ENCODE peak calls at places on chromosomes 16 and 17, in ten cellular contexts. B is ascending aorta, N is cardiac muscle cell, Q is uterus, V is PC-3, H is tibial artery, Z is mammary epithelial cell, L is OCI-LY7, X is heart right ventricle, P is GM23248. W is an unnamed sample.

GRCh38 chr17:49513044-49513395 is 17.9 kb downstream of the NGFR start:
- DNase-seq in X (no peak), Q (no peak), L (no peak), P (no peak), H (no peak), N (no peak), V (no peak), Z (no peak), B (no peak), W (no peak)

GRCh38 chr16:4677390-4677789 is 16.0 kb upstream of the NUDT16L1 start:
- DNase-seq in H (no peak), V (no peak), P (no peak), X (peak; percentile 81), L (no peak), Z (no peak), Q (no peak), N (no peak), B (no peak), W (no peak)

GRCh38 chr17:74512624-74513084 is 18.6 kb downstream of the CD300LB start:
- DNase-seq in Z (peak; percentile 18), Q (no peak), B (no peak), L (no peak), X (no peak), P (peak; percentile 94), V (peak; percentile 89), N (peak; percentile 27), H (no peak), W (no peak)

GRCh38 chr16:14289692-14290340 is 218.7 kb downstream of the MRTFB start:
- DNase-seq in L (peak; percentile 78), Z (no peak), P (peak; percentile 25), X (no peak), N (peak; percentile 35), B (no peak), V (peak; percentile 34), H (no peak), Q (no peak), W (no peak)

GRCh38 chr17:18921485-18921884 is 30.5 kb upstream of the SLC5A10 start:
- DNase-seq in H (no peak), N (no peak), Q (no peak), L (no peak), V (no peak), Z (no peak), X (no peak), P (no peak), B (no peak), W (no peak)

GRCh38 chr17:32993977-32994376 is 2.3 kb downstream of the SPACA3 start:
- DNase-seq in B (no peak), Q (no peak), N (no peak), Z (peak; percentile 31), X (no peak), P (no peak), L (no peak), H (no peak), V (no peak), W (no peak)

GRCh38 chr16:47073223-47074155 is 70.3 kb downstream of the NETO2 start:
- DNase-seq in X (no peak), V (no peak), P (no peak), L (no peak), Q (no peak), Z (no peak), H (no peak), B (no peak), N (no peak), W (no peak)

GRCh38 chr17:9541718-9542117 is 33.9 kb downstream of the STX8 start:
- DNase-seq in Q (no peak), H (no peak), N (no peak), Z (no peak), L (no peak), B (no peak), V (no peak), P (no peak), X (no peak), W (no peak)

GRCh38 chr17:74852237-74853047 is 7.2 kb downstream of the GRIN2C start:
- DNase-seq in H (no peak), P (peak; percentile 45), Q (no peak), L (peak; percentile 79), Z (peak; percentile 51), N (peak; percentile 35), V (no peak), B (no peak), X (no peak), W (peak; percentile 53)

GRCh38 chr17:55402374-55402773 is 19.3 kb downstream of the MMD start:
- DNase-seq in V (peak; percentile 88), H (no peak), B (no peak), L (no peak), P (peak; percentile 7), N (peak; percentile 25), Q (no peak), Z (peak; percentile 35), X (no peak), W (no peak)

GRCh38 chr17:74513987-74514631 is 17.2 kb downstream of the CD300LB start:
- DNase-seq in N (peak; percentile 52), H (no peak), Z (peak; percentile 54), L (peak; percentile 87), V (peak; percentile 46), B (no peak), Q (no peak), P (peak; percentile 80), X (no peak), W (peak; percentile 13)

GRCh38 chr16:67659675-67660563 is at the start of gene ACD:
- DNase-seq in B (peak; percentile 95), H (peak; percentile 89), Z (peak; percentile 93), X (peak; percentile 88), V (peak; percentile 92), L (peak; percentile 95), P (peak; percentile 97), Q (peak; percentile 88), N (peak; percentile 91), W (peak; percentile 91)

GRCh38 chr17:64683791-64684190 is 21.7 kb upstream of the SMURF2 start:
- DNase-seq in Z (no peak), Q (no peak), L (no peak), H (no peak), B (no peak), V (peak; percentile 59), P (peak; percentile 46), X (no peak), N (no peak), W (no peak)

GRCh38 chr17:70961341-70961740 is 792.0 kb downstream of the KCNJ2 start:
- DNase-seq in L (no peak), H (no peak), X (no peak), N (peak; percentile 6), P (peak; percentile 5), V (no peak), Z (no peak), B (no peak), Q (no peak), W (no peak)

GRCh38 chr17:70956731-70957130 is 787.4 kb downstream of the KCNJ2 start:
- DNase-seq in N (peak; percentile 21), L (no peak), V (no peak), P (no peak), B (no peak), X (no peak), Z (no peak), Q (no peak), H (no peak), W (no peak)

DNA sequence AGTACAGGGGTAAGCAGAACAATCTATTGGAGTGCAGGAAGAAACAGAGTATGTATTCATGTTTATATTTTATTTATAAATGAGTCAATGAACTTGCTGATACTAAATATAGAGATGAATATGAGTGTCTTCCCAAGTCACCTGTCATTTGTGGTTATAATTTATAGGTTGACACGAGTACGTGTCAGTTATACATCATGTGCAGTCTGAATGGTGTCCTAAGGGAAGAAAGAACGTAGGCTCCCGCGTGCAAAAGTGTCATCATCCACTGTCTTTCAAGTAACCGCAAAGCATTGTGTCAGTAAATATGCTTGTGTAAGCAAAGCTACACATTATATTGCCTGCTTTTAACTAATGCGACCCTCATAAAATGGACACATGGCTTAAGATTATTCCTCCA is 786.1 kb downstream of the KCNJ2 start:
- DNase-seq in H (no peak), X (no peak), V (no peak), N (no peak), P (no peak), L (no peak), Z (no peak), Q (no peak), B (no peak), W (no peak)
- H3K9me3 ChIP-seq in H (no peaks in the 10 kb centered on the region), X (peaks cover 14% of the 10 kb centered on the region), V (no peaks in the 10 kb centered on the region), N (no peaks in the 10 kb centered on the region), P (no peaks in the 10 kb centered on the region), L (no peaks in the 10 kb centered on the region), Z (no peaks in the 10 kb centered on the region), Q (no peaks in the 10 kb centered on the region), B (no peaks in the 10 kb centered on the region), W (no peaks in the 10 kb centered on the region)

DNA sequence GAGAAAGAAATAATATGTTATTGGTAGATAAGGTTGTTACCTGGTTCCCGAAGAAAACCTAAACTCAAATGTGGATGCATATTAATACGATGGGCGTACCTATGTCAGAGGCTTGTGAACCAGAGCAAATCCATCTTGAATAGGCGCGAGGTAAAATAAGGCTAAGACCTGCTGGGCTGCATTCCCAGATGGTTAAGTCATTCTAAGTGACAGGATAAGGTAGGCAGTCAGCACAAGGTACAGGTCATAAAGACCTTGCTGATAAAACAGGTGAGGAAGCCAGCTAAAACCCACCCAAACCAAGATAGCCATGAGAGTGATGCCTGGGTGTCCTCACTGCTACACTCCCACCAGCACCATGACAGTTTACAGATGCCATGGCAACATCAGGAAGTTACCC is 1400.1 kb downstream of the CDH8 start:
- DNase-seq in H (no peak), X (no peak), V (peak; percentile 20), N (no peak), P (no peak), Z (peak; percentile 54), Q (no peak), L (no peak), B (no peak), W (no peak)
- H3K9me3 ChIP-seq in H (no peaks in the 10 kb centered on the region), X (peaks cover 19% of the 10 kb centered on the region), V (no peaks in the 10 kb centered on the region), N (no peaks in the 10 kb centered on the region), P (no peaks in the 10 kb centered on the region), Z (no peaks in the 10 kb centered on the region), Q (no peaks in the 10 kb centered on the region), L (no peaks in the 10 kb centered on the region), B (no peaks in the 10 kb centered on the region), W (no peaks in the 10 kb centered on the region)

DNA sequence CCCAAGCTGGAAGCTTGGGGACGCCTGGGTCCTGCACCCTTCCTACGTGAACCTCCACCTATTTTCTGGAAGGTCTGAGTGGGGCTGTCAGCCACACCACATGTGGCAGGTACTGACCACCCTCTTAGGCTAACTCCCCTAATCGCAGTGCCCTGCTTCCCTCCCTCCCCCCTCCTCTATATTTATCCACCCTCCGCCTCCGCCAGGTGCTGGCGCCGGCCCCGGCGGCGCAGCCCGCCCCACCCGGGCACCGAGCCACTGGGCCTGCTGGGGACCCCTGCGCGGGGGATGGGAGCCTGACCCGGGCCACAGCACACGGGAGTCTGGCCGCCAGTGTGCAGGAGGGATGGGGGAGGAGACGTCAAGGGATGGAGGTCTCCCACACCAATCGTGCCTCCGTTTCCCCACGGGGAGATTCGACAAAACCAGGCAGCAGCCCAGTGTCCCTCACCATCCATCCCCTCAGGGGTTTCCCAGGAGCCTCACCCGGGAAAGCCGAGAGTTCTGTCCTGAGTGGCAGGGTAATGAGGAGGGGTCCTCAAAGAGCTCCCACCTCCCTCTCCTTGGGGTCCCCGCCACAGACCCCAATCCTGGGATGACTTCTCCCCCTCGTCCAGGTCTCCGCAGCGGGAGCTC is 1.3 kb downstream of the PLEKHH3 start:
- DNase-seq in X (peak; percentile 62), B (peak; percentile 64), H (no peak), L (peak; percentile 33), N (no peak), V (no peak), P (no peak), Z (no peak), Q (no peak), W (no peak)
- H3K9me3 ChIP-seq in X (no peaks in the 10 kb centered on the region), B (no peaks in the 10 kb centered on the region), H (no peaks in the 10 kb centered on the region), L (no peaks in the 10 kb centered on the region), N (no peaks in the 10 kb centered on the region), V (no peaks in the 10 kb centered on the region), P (no peaks in the 10 kb centered on the region), Z (no peaks in the 10 kb centered on the region), Q (no peaks in the 10 kb centered on the region), W (no peaks in the 10 kb centered on the region)

GRCh38 chr17:56879280-56879679 is 34.6 kb downstream of the TRIM25 start:
- DNase-seq in B (no peak), N (no peak), H (no peak), V (no peak), L (no peak), Z (no peak), Q (no peak), X (no peak), P (no peak), W (no peak)
- H3K9me3 ChIP-seq in B (no peaks in the 10 kb centered on the region), N (no peaks in the 10 kb centered on the region), H (no peaks in the 10 kb centered on the region), V (no peaks in the 10 kb centered on the region), L (no peaks in the 10 kb centered on the region), Z (no peaks in the 10 kb centered on the region), Q (no peaks in the 10 kb centered on the region), X (no peaks in the 10 kb centered on the region), P (no peaks in the 10 kb centered on the region), W (no peaks in the 10 kb centered on the region)